ENCODE peak calls at places on chromosomes 5 and 9, in six cellular contexts. M, Y, N, L, P and X are unnamed samples.

GRCh38 chr9:16718952-16719351 is 151.5 kb downstream of the BNC2 start:
- DNase-seq in M (no peak), Y (no peak), N (no peak), L (no peak), P (no peak), X (no peak)

GRCh38 chr5:158754018-158754514 is 345.6 kb downstream of the EBF1 start:
- DNase-seq in M (no peak), Y (no peak), N (peak), L (peak), P (peak), X (no peak)

GRCh38 chr9:131395745-131396479 is 2.0 kb downstream of the PRRC2B start:
- DNase-seq in M (no peak), Y (peak), N (no peak), L (no peak), P (no peak), X (no peak)

GRCh38 chr5:88671808-88672499 is 211.0 kb downstream of the MEF2C start:
- DNase-seq in M (no peak), Y (no peak), N (no peak), L (no peak), P (no peak), X (no peak)

GRCh38 chr5:2430606-2431005 is 320.9 kb downstream of the IRX2 start:
- DNase-seq in M (no peak), Y (no peak), N (no peak), L (no peak), P (no peak), X (no peak)

GRCh38 chr9:137761032-137761431 is 116.5 kb upstream of the CACNA1B start:
- DNase-seq in M (no peak), Y (no peak), N (no peak), L (no peak), P (no peak), X (no peak)

GRCh38 chr9:13817754-13818278 is 496.1 kb downstream of the NFIB start:
- DNase-seq in M (no peak), Y (no peak), N (peak), L (no peak), P (no peak), X (no peak)

GRCh38 chr9:96612105-96612965 is 7.3 kb downstream of the CDC14B start:
- DNase-seq in M (no peak), Y (no peak), N (peak), L (peak), P (peak), X (no peak)

GRCh38 chr5:58937031-58937681 is 354.3 kb downstream of the RAB3C start:
- DNase-seq in M (no peak), Y (no peak), N (no peak), L (no peak), P (no peak), X (no peak)

GRCh38 chr9:17813798-17814197 is 234.9 kb downstream of the SH3GL2 start:
- DNase-seq in M (no peak), Y (no peak), N (no peak), L (no peak), P (no peak), X (no peak)

GRCh38 chr5:178207183-178207916 is 3.0 kb downstream of the HNRNPAB start:
- DNase-seq in M (no peak), Y (no peak), N (peak), L (no peak), P (no peak), X (no peak)

GRCh38 chr5:149611327-149611726 is 30.0 kb downstream of the ARHGEF37 start:
- DNase-seq in M (no peak), Y (no peak), N (peak), L (peak), P (peak), X (no peak)

GRCh38 chr9:118711843-118712242 is 657.4 kb downstream of the BRINP1 start:
- DNase-seq in M (no peak), Y (no peak), N (no peak), L (no peak), P (no peak), X (no peak)

GRCh38 chr5:59783264-59783663 is 110.3 kb downstream of the PDE4D start:
- DNase-seq in M (no peak), Y (no peak), N (no peak), L (no peak), P (no peak), X (no peak)

GRCh38 chr9:34125681-34126206 is 754 bp downstream of the DCAF12 start:
- DNase-seq in M (no peak), Y (no peak), N (no peak), L (no peak), P (peak), X (no peak)

GRCh38 chr5:83312672-83313071 is 158.9 kb upstream of the VCAN start:
- DNase-seq in M (no peak), Y (no peak), N (peak), L (no peak), P (no peak), X (no peak)

GRCh38 chr5:8012131-8012977 is 143.4 kb downstream of the MTRR start:
- DNase-seq in M (no peak), Y (no peak), N (no peak), L (no peak), P (no peak), X (no peak)

GRCh38 chr5:134438641-134439621 is 27.2 kb upstream of the CDKN2AIPNL start:
- DNase-seq in M (no peak), Y (no peak), N (peak), L (peak), P (peak), X (no peak)